ENCODE peak calls at places on chromosomes 6 and 20, in four cellular contexts. Q, C, S and G are unnamed samples.

GRCh38 chr6:117440558-117441525 is 15.1 kb upstream of the ROS1 start:
- DNase-seq in Q (no peak), C (no peak), S (no peak), G (no peak)

GRCh38 chr20:51412991-51413471 is 129.5 kb downstream of the NFATC2 start:
- DNase-seq in Q (no peak), C (no peak), S (no peak), G (no peak)

GRCh38 chr20:33730946-33731692 is 677 bp upstream of the ZNF341 start:
- DNase-seq in Q (no peak), C (no peak), S (peak), G (no peak)

GRCh38 chr6:80214436-80215022 is 108.1 kb downstream of the BCKDHB start:
- DNase-seq in Q (no peak), C (peak), S (peak), G (peak)

GRCh38 chr6:141562181-141562800 is 570.4 kb upstream of the GJE1 start:
- DNase-seq in Q (peak), C (no peak), S (peak), G (peak)

GRCh38 chr6:53458097-53458866 is 86.6 kb downstream of the GCLC start:
- DNase-seq in Q (no peak), C (no peak), S (no peak), G (no peak)

GRCh38 chr6:76771076-76771634 is 692.1 kb downstream of the HTR1B start:
- DNase-seq in Q (no peak), C (no peak), S (no peak), G (no peak)

GRCh38 chr6:139287868-139288267 is 3.9 kb downstream of the TXLNB start:
- DNase-seq in Q (no peak), C (no peak), S (no peak), G (no peak)

GRCh38 chr6:105879146-105879545 is 207.0 kb upstream of the PRDM1 start:
- DNase-seq in Q (no peak), C (no peak), S (no peak), G (no peak)

GRCh38 chr6:15332441-15332840 is 86.6 kb downstream of the JARID2 start:
- DNase-seq in Q (no peak), C (no peak), S (no peak), G (no peak)

GRCh38 chr6:161618816-161619454 is 345.1 kb upstream of the AGPAT4 start:
- DNase-seq in Q (peak), C (no peak), S (peak), G (peak)

GRCh38 chr20:24332956-24333355 is 136.5 kb upstream of the SYNDIG1 start:
- DNase-seq in Q (no peak), C (no peak), S (no peak), G (no peak)

GRCh38 chr6:94498099-94498498 is 1078.7 kb upstream of the EPHA7 start:
- DNase-seq in Q (no peak), C (no peak), S (no peak), G (no peak)

GRCh38 chr6:26222587-26222986 is 135.4 kb downstream of the HFE start:
- DNase-seq in Q (no peak), C (no peak), S (no peak), G (no peak)

GRCh38 chr6:45728674-45729073 is 287.0 kb downstream of the CLIC5 start:
- DNase-seq in Q (no peak), C (no peak), S (no peak), G (no peak)

DNA sequence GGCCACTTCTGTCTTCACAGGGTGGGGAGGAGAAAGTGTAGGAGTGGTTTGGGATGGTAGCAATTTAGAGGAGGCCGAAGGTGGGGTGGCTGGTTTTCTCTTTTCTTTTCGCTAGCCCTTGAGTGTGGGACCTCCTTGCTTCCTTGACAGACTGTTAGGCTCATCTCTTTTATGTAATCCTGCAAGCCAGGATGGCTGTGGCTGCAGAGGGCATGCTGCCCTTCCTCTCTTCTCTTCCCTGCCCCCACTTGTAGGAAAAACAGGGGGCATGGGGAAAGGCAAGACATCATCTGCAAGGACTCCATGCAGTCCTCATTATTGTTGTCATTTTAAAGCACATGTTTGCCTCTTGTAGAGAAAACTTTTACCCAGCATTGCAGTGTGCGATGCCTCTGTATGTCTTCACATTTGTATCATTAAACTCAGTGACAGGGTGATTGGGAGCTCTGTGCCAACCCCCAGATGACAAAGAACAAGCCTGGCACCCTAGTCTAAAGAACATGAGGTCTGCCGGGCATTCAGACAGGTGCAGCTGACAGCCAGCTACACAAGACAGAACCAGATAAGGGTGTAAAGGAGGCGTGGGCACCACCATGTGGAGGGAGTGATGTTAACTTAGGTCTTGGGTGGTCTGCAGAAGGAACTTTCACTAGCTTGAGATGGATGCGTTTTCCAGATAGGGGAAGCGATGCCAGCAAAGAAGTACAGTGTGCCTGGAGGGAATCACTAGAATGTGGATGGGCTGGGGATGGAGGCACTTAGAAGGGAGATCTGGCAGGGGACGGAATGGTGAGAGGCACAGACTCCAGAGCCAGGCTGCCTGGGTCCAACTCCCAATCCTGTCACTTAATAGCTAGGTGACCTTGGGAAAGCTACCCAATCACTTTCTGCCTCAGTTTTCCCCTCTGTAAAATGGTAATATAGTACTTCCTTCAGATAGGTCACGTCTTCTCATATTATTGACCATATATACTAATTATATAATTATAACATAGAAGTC is 207.6 kb downstream of the TBC1D7 start:
- DNase-seq in Q (no peak), C (no peak), S (peak), G (no peak)
- TF ChIP-seq CTCF in Q (no peak), C (no peak), S (no peak), G (no peak)

GRCh38 chr6:28497893-28498292 is 17.7 kb downstream of the GPX6 start:
- DNase-seq in Q (no peak), C (no peak), S (no peak), G (no peak)

GRCh38 chr6:28497306-28497705 is 18.3 kb downstream of the GPX6 start:
- DNase-seq in Q (no peak), C (no peak), S (no peak), G (no peak)

GRCh38 chr6:28491984-28492317 is 23.6 kb downstream of the GPX6 start:
- DNase-seq in Q (no peak), C (no peak), S (no peak), G (no peak)

GRCh38 chr6:28501259-28501658 is 14.3 kb downstream of the GPX6 start:
- DNase-seq in Q (no peak), C (no peak), S (no peak), G (no peak)

DNA sequence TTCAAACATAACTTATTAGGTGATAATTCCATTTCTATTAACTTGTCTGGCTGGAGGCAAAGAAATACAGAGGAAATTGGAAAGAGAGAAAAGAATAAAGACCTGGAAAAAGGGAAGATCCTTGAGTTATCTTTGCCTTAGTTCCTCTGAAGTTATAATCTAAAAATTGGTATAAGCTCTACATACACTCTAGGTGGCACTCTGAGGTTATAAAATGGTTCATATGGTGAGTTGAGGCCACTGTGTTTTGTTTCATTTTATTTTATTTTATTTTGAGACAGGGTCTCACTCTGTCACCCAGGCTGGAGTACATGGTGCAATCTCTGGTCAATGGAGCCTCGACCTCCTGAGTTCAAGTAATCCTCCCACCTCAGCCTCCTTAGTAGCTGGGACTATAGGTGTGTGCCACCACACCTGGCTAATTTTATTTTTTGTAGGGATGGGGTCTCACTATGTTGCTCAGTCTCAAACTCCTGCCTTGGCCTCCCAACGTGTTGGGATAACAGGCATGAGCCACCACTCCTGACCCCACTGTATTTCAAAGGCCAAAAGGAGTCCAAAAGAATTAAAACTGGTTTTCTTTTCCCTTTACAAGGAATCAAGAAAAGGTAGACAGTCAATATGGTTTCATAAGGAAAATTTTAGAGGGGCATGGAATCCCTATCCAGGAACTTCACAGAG is 19.4 kb downstream of the GPX6 start:
- DNase-seq in Q (no peak), C (no peak), S (no peak), G (no peak)
- TF ChIP-seq CTCF in Q (peak), C (peak), S (no peak), G (no peak)

DNA sequence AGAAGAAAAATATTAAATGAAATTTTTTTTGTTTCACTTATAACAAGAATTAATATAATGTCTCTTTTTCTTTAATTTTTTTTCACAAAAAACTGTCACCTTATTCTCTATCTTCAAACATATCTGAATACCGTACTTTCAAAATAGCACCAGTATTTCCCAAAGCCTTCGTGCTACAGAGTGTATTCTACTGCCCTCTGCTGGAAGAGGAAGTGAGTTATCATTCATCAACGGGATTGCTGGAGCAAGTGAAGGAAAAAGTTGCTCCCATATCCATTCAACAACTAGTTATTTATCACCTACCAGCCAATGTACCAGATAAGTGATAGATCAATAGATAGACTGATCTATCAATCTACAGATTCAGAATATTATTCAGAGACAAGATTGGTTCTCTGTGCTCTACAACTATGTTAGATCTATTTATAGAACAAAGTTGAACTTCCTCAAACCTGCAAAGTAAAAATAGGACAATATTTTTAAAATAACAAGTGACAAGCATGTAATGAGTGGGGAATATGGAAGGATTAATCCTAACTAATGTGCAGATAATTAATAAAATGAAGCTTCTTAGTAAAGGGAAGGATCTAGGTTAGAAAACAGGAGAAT is 26.7 kb upstream of the TFAP2B start:
- DNase-seq in Q (peak), C (peak), S (peak), G (no peak)
- TF ChIP-seq CTCF in Q (peak), C (peak), S (peak), G (peak)

DNA sequence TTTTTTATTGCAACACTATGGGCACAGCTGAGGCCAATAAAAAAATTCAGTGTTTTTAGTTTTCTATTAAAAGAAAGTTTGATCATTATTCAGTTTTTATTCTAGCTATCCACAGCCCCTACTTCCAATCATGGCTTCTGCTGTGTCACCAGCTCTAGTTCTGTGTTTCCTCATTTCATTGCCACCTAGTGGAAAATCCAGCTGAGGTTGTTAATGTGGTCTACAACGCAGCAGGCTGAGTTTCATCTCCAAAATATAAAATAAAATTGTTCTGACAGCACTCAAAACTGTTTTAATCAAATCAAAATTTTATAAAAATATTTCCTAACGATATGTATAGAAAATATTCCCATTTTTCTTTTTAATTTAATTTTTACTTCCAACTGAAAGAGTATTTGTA is 13.6 kb downstream of the COL9A1 start:
- DNase-seq in Q (no peak), C (no peak), S (no peak), G (no peak)
- TF ChIP-seq CTCF in Q (peak), C (no peak), S (no peak), G (peak)

GRCh38 chr6:50381106-50381415 is 331.3 kb upstream of the DEFB112 start:
- DNase-seq in Q (no peak), C (no peak), S (peak), G (peak)
- TF ChIP-seq CTCF in Q (peak), C (no peak), S (peak), G (peak)

DNA sequence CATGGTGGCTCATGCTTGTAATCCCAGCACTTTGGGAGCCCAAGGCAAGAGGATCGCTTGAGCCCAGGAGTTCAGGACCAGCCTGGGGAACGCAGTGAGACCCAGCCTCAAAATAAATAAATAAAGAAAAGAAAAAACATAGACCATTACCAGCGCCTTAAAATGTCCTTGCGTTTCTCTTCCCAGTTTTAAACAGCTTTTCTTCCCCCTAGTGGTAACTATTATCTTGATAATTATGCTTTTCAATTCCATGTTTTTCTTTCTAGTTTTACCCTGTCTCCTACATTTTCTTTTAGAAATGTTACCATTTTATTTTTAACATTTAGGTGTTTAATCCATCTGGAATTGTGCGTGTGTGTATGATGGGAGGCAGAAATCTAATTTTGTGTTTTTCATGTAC is 24.4 kb downstream of the DNAH8 start:
- DNase-seq in Q (no peak), C (no peak), S (no peak), G (no peak)
- TF ChIP-seq CTCF in Q (peak), C (no peak), S (peak), G (peak)

DNA sequence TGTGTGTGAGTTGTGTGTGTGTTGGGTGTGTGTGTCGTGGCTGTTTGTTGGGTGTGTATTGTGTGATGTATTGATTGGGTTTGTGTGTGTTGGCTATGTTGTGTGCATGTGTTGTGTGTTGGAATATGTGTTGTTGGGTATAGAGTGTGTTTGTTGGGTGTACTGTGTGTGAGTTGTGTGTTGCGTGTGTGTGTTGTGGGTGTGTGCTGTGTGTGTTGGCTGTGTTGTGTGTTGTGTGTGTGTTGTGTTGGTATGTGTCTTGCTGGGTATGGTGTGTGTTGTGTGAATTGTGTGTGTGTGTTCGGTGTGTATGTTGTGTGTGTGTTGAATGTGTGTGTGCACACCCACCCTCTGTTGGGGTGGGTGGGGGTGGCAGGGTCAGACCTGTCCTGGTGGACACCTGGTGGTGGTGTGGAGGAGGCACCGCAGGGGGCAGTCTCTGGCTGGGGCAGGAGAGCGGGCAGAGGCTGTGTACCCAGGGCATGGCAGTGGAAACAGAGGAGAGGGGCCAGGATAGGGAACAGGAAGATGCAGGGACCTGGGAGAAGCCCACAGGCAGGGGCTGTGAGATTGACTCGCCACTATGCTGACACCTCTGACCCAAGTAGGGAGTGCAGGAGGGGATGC is 25.5 kb upstream of the PXDC1 start:
- DNase-seq in Q (no peak), C (no peak), S (peak), G (no peak)
- TF ChIP-seq CTCF in Q (peak), C (no peak), S (no peak), G (no peak)